ENCODE peak calls at places on chromosomes 11 and 22, in seven cellular contexts. Z, C, I, N, A, K and E are unnamed samples.

GRCh38 chr11:134725211-134725610 is 313.2 kb upstream of the B3GAT1 start:
- DNase-seq in N (no peak), I (no peak), A (no peak), C (no peak), K (no peak), Z (no peak), E (no peak)

GRCh38 chr11:13183094-13183825 is 94.3 kb upstream of the BMAL1 start:
- DNase-seq in N (no peak), C (no peak), Z (peak), A (peak), I (no peak), K (no peak), E (no peak)

GRCh38 chr11:126627376-126627775 is 271.9 kb downstream of the ST3GAL4 start:
- DNase-seq in N (no peak), K (no peak), C (no peak), A (no peak), I (no peak), Z (no peak), E (no peak)

GRCh38 chr11:71368966-71369365 is 79.2 kb downstream of the DHCR7 start:
- DNase-seq in K (no peak), N (no peak), A (no peak), Z (no peak), C (no peak), I (no peak), E (no peak)

GRCh38 chr11:31968774-31969433 is 122.0 kb upstream of the RCN1 start:
- DNase-seq in K (no peak), A (peak), C (peak), Z (peak), I (no peak), N (no peak), E (no peak)

GRCh38 chr22:44880588-44881245 is 128.3 kb downstream of the ARHGAP8 start:
- DNase-seq in I (no peak), A (no peak), C (no peak), K (no peak), Z (no peak), N (no peak), E (no peak)

GRCh38 chr11:115244314-115244713 is 259.9 kb downstream of the CADM1 start:
- DNase-seq in Z (no peak), I (no peak), C (no peak), K (no peak), N (no peak), A (peak), E (no peak)

GRCh38 chr11:72333657-72334056 is 89.7 kb upstream of the PHOX2A start:
- DNase-seq in N (peak), I (peak), Z (no peak), A (peak), K (no peak), C (no peak), E (no peak)

GRCh38 chr11:92227233-92227593 is 2.6 kb downstream of the FAT3 start:
- DNase-seq in A (no peak), Z (no peak), N (no peak), K (peak), I (no peak), C (no peak), E (no peak)

GRCh38 chr22:50012201-50013181 is at the start of gene IL17REL:
- DNase-seq in C (no peak), N (no peak), Z (peak), K (no peak), A (no peak), I (no peak), E (no peak)

GRCh38 chr22:33932997-33933396 is 12.7 kb upstream of the LARGE1 start:
- DNase-seq in K (no peak), I (no peak), N (no peak), A (no peak), C (no peak), Z (no peak), E (no peak)

GRCh38 chr22:40004836-40005235 is 10.1 kb downstream of the FAM83F start:
- DNase-seq in C (no peak), K (no peak), A (no peak), N (no peak), I (no peak), Z (no peak), E (no peak)

GRCh38 chr11:65366340-65366773 is 11.8 kb downstream of the TIGD3 start:
- DNase-seq in I (peak), N (no peak), Z (peak), K (peak), A (peak), C (peak), E (no peak)

GRCh38 chr22:48711669-48712068 is 1116.0 kb downstream of the BRD1 start:
- DNase-seq in C (no peak), N (no peak), A (no peak), K (no peak), Z (no peak), I (no peak), E (no peak)

GRCh38 chr11:41459602-41460405 is at the start of gene LRRC4C:
- DNase-seq in I (no peak), N (no peak), K (no peak), Z (no peak), C (no peak), A (peak), E (no peak)

GRCh38 chr11:113184498-113184897 is 129.9 kb upstream of the TTC12 start:
- DNase-seq in A (peak), N (no peak), Z (peak), C (no peak), I (no peak), K (no peak), E (peak)

GRCh38 chr22:44398791-44399190 is 86.0 kb upstream of the SHISAL1 start:
- DNase-seq in I (no peak), A (no peak), C (no peak), N (no peak), Z (no peak), K (no peak), E (no peak)